ENCODE peak calls at places on chromosomes 5 and 9, in six cellular contexts. Q is GM12865, I is endothelial cell of umbilical vein, Z is fibroblast of mammary gland, M is RWPE1, P is AG09319. W is an unnamed sample.

GRCh38 chr5:179187681-179188575 is 127.8 kb downstream of the ZNF354C start:
- DNase-seq in Q (no peak), I (no peak), Z (no peak), M (no peak), P (no peak), W (no peak)

GRCh38 chr5:84487963-84488362 is 103.3 kb upstream of the EDIL3 start:
- DNase-seq in Q (no peak), I (no peak), Z (peak), M (no peak), P (peak), W (no peak)

GRCh38 chr9:95507456-95508241 is 9.1 kb downstream of the PTCH1 start:
- DNase-seq in Q (peak), I (peak), Z (peak), M (peak), P (peak), W (no peak)

GRCh38 chr9:3444016-3444415 is 81.8 kb downstream of the RFX3 start:
- DNase-seq in Q (no peak), I (no peak), Z (no peak), M (no peak), P (no peak), W (no peak)

GRCh38 chr9:122180633-122181032 is 20.9 kb downstream of the MORN5 start:
- DNase-seq in Q (no peak), I (peak), Z (peak), M (peak), P (no peak), W (no peak)

GRCh38 chr9:4985376-4986266 is 549 bp downstream of the JAK2 start:
- DNase-seq in Q (peak), I (peak), Z (peak), M (no peak), P (peak), W (no peak)

GRCh38 chr5:91217859-91218258 is 165.3 kb downstream of the ARRDC3 start:
- DNase-seq in Q (no peak), I (no peak), Z (no peak), M (no peak), P (no peak), W (no peak)

GRCh38 chr5:8057764-8058163 is 188.8 kb downstream of the MTRR start:
- DNase-seq in Q (no peak), I (no peak), Z (peak), M (no peak), P (no peak), W (no peak)

GRCh38 chr9:84266087-84266561 is 74.4 kb downstream of the SLC28A3 start:
- DNase-seq in Q (peak), I (no peak), Z (no peak), M (no peak), P (no peak), W (no peak)

GRCh38 chr9:137709411-137710101 is 90.8 kb downstream of the EHMT1 start:
- DNase-seq in Q (no peak), I (no peak), Z (no peak), M (no peak), P (no peak), W (no peak)

DNA sequence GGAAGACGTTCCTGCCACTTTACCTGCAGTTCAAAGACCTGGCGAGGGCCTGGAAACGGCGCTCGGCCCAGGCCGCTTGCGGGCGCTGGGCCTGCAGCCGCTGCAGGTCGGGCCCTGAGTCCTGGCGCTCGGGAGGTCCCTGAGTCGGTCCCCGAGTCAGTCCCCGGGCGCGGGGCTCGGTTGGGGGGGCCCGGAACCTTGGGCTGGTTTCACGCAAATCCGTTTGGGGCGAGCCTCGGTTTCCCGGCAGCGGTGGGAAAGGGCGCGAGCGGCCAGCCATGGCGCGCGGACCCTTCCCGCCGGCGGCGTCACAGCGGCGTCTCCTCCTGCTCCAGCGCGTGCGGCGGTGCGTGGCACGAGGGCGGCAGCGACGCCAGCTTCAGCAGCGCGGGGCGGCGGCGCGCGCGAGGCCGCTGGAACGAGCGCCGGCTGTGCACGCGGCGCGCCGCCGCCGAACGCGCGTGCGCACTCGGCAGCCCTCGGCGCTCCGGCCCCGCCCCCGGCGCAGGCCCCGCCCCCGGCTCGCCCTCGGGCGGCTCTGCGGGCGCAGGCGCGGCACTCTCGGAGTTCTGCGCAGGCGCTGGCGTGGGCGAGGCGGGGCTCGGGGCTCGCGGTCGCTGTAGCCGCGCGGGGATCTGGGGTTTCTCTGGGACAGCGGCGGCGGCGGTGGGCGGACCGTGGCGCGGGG is 29.8 kb downstream of the EXOC3 start:
- DNase-seq in Q (peak), I (peak), Z (peak), M (peak), P (peak), W (peak)
- TF ChIP-seq CTCF in Q (no peak), I (no peak), Z (no peak), M (no peak), P (no peak), W (peak)

GRCh38 chr5:15008476-15008875 is 136.9 kb upstream of the ANKH start:
- DNase-seq in Q (no peak), I (peak), Z (peak), M (peak), P (peak), W (no peak)
- TF ChIP-seq CTCF in Q (no peak), I (no peak), Z (no peak), M (no peak), P (no peak), W (no peak)

DNA sequence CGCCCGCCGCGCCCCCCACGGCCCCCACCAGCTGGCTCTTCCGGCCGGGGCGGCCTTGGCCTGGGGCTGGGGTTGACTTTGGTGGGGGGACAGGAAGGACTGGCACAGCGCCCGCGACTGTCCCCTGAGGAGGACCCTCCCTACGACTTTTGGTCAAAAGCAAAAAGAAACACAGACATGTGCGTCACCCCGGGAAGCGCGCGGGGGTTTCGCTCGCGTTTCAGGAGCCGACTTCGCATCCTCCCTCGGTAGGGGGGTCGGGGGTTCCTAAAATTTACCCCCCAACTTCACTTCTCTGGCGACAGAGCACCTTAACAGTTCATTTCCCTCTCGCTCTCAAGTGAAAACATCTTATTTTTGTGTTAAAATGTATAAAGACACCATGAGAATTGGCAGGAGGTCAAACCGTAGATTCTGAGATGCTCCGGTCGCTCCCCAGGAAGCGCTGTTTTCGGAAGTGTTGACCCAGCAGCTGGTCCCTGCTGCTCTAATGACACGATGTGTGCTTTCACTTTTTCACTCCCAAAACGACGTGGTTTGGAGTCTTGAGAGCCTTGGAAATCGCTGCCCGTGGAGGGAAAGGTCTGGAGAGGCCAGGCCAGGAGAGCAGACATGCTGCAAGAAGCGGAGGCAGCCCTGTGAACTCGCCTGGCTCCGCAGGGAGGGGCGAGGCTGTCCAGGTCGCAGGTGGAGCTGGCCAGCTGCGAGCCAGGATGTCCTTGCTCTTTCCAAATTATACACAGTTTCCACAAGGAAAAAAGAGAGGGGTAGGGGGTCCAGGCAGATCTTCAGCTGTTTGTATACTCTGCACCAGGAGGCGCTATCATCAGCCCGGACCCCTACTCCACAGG is 248.2 kb upstream of the ANKRD55 start:
- DNase-seq in Q (peak), I (peak), Z (peak), M (peak), P (no peak), W (no peak)
- TF ChIP-seq CTCF in Q (no peak), I (peak), Z (peak), M (peak), P (peak), W (no peak)

GRCh38 chr5:35339616-35340100 is 109.4 kb upstream of the PRLR start:
- DNase-seq in Q (no peak), I (no peak), Z (no peak), M (no peak), P (no peak), W (no peak)

GRCh38 chr5:35341189-35341588 is 110.9 kb upstream of the PRLR start:
- DNase-seq in Q (no peak), I (no peak), Z (no peak), M (no peak), P (no peak), W (no peak)

GRCh38 chr5:35342664-35343063 is 112.4 kb upstream of the PRLR start:
- DNase-seq in Q (no peak), I (no peak), Z (no peak), M (peak), P (no peak), W (no peak)

GRCh38 chr5:35345222-35345621 is 114.9 kb upstream of the PRLR start:
- DNase-seq in Q (no peak), I (no peak), Z (peak), M (no peak), P (no peak), W (no peak)
- TF ChIP-seq CTCF in Q (peak), I (no peak), Z (no peak), M (peak), P (peak), W (no peak)

GRCh38 chr5:127042593-127042992 is 12.2 kb upstream of the MARCHF3 start:
- DNase-seq in Q (no peak), I (peak), Z (peak), M (no peak), P (no peak), W (no peak)
- TF ChIP-seq CTCF in Q (no peak), I (peak), Z (peak), M (no peak), P (peak), W (no peak)

GRCh38 chr5:176816791-176817272 is 6.5 kb downstream of the UNC5A start:
- DNase-seq in Q (no peak), I (no peak), Z (no peak), M (no peak), P (no peak), W (no peak)

GRCh38 chr5:176819476-176819875 is 9.1 kb downstream of the UNC5A start:
- DNase-seq in Q (no peak), I (no peak), Z (no peak), M (no peak), P (no peak), W (no peak)

GRCh38 chr5:176817369-176817841 is 7.0 kb downstream of the UNC5A start:
- DNase-seq in Q (no peak), I (no peak), Z (no peak), M (no peak), P (no peak), W (no peak)

GRCh38 chr5:176818391-176819098 is 8.2 kb downstream of the UNC5A start:
- DNase-seq in Q (no peak), I (no peak), Z (no peak), M (no peak), P (no peak), W (no peak)

GRCh38 chr5:176817864-176818377 is 7.6 kb downstream of the UNC5A start:
- DNase-seq in Q (no peak), I (peak), Z (peak), M (peak), P (no peak), W (peak)
- TF ChIP-seq CTCF in Q (no peak), I (peak), Z (peak), M (peak), P (peak), W (peak)

GRCh38 chr5:119255571-119256356 is 100.1 kb upstream of the TNFAIP8 start:
- DNase-seq in Q (peak), I (peak), Z (peak), M (no peak), P (no peak), W (no peak)
- TF ChIP-seq CTCF in Q (peak), I (peak), Z (peak), M (no peak), P (no peak), W (peak)

DNA sequence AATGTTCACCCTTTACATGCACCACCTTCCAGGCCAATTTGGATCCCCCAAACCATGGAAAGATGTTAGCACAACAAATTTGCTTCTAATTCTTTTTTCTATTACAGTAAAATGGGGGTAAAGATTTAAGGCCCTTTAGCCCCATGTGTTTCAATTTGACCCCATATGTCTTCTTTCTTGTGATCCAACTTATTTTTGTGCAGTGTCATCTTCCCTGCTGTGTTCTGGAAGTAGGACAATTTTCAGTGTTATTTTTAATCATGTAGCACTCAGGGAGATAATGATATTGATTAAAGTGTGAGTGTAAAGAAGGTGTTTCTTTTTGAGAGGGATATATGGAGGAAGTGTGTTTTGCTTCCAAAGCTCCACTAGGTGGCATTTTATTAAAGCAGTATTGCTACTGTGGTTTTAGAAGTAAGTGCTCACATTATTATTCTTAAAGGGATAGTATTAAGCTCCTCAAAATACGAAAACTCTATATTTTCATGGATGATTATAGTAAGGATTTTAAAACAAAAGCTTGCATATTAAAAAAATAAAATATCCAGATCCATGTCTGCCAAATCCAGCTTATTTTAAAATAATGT is 118.7 kb upstream of the ATP10B start:
- DNase-seq in Q (peak), I (no peak), Z (peak), M (no peak), P (no peak), W (no peak)
- TF ChIP-seq CTCF in Q (peak), I (no peak), Z (peak), M (peak), P (no peak), W (peak)

GRCh38 chr9:123400926-123401503 is 45.0 kb downstream of the CRB2 start:
- DNase-seq in Q (no peak), I (peak), Z (no peak), M (no peak), P (no peak), W (no peak)

GRCh38 chr9:123397975-123398374 is 42.0 kb downstream of the CRB2 start:
- DNase-seq in Q (no peak), I (no peak), Z (no peak), M (no peak), P (no peak), W (peak)

GRCh38 chr9:123401879-123402513 is 46.0 kb downstream of the CRB2 start:
- DNase-seq in Q (peak), I (peak), Z (peak), M (peak), P (peak), W (peak)

GRCh38 chr9:123402981-123403509 is 47.0 kb downstream of the CRB2 start:
- DNase-seq in Q (no peak), I (no peak), Z (no peak), M (no peak), P (no peak), W (no peak)

GRCh38 chr9:123399803-123400378 is 43.9 kb downstream of the CRB2 start:
- DNase-seq in Q (peak), I (peak), Z (no peak), M (no peak), P (no peak), W (no peak)
- TF ChIP-seq CTCF in Q (peak), I (peak), Z (peak), M (peak), P (peak), W (peak)

GRCh38 chr5:171310334-171310815 is 1.3 kb downstream of the TLX3 start:
- DNase-seq in Q (no peak), I (no peak), Z (no peak), M (no peak), P (no peak), W (no peak)
- TF ChIP-seq CTCF in Q (no peak), I (no peak), Z (no peak), M (no peak), P (no peak), W (no peak)